ENCODE peak calls at places on chromosomes 3 and 15, in five cellular contexts. One of them, this sample, is unnamed.

GRCh38 chr3:13879946-13880810 is at the start of gene WNT7A:
- DNase-seq in endothelial cell: peak; percentile 80
- DNase-seq in H1: no peak
- DNase-seq in endothelial cell of umbilical vein: no peak
- DNase-seq in nephron progenitor cell: peak; percentile 80
- DNase-seq in this sample: no peak

GRCh38 chr3:68447885-68448284 is 484.5 kb downstream of the TAFA4 start:
- DNase-seq in endothelial cell of umbilical vein: no peak
- DNase-seq in endothelial cell: no peak
- DNase-seq in H1: no peak
- DNase-seq in nephron progenitor cell: peak; percentile 2
- DNase-seq in this sample: no peak

GRCh38 chr3:35639251-35640185 is at the start of gene ARPP21:
- DNase-seq in H1: no peak
- DNase-seq in endothelial cell: peak; percentile 41
- DNase-seq in endothelial cell of umbilical vein: peak; percentile 15
- DNase-seq in nephron progenitor cell: peak; percentile 64
- DNase-seq in this sample: no peak

GRCh38 chr15:49164865-49165264 is 5.2 kb upstream of the GALK2 start:
- DNase-seq in endothelial cell: no peak
- DNase-seq in nephron progenitor cell: no peak
- DNase-seq in H1: no peak
- DNase-seq in endothelial cell of umbilical vein: no peak
- DNase-seq in this sample: no peak

GRCh38 chr15:64311566-64311965 is 44.4 kb downstream of the CSNK1G1 start:
- DNase-seq in H1: no peak
- DNase-seq in endothelial cell of umbilical vein: no peak
- DNase-seq in endothelial cell: no peak
- DNase-seq in nephron progenitor cell: no peak
- DNase-seq in this sample: no peak

GRCh38 chr3:156303316-156303715 is 182.9 kb downstream of the KCNAB1 start:
- DNase-seq in H1: no peak
- DNase-seq in endothelial cell of umbilical vein: no peak
- DNase-seq in endothelial cell: no peak
- DNase-seq in nephron progenitor cell: no peak
- DNase-seq in this sample: no peak

GRCh38 chr15:83973816-83974215 is 261.8 kb upstream of the GOLGA6L4 start:
- DNase-seq in endothelial cell of umbilical vein: no peak
- DNase-seq in H1: no peak
- DNase-seq in nephron progenitor cell: no peak
- DNase-seq in endothelial cell: no peak
- DNase-seq in this sample: no peak

GRCh38 chr3:198081421-198081844 is 121.4 kb downstream of the LMLN start:
- DNase-seq in endothelial cell of umbilical vein: no peak
- DNase-seq in endothelial cell: peak; percentile 12
- DNase-seq in H1: no peak
- DNase-seq in nephron progenitor cell: no peak
- DNase-seq in this sample: no peak

GRCh38 chr15:60589253-60589652 is 110.3 kb upstream of the ICE2 start:
- DNase-seq in nephron progenitor cell: peak; percentile 11
- DNase-seq in H1: no peak
- DNase-seq in endothelial cell of umbilical vein: no peak
- DNase-seq in endothelial cell: no peak
- DNase-seq in this sample: no peak

GRCh38 chr3:8458711-8459110 is 42.9 kb upstream of the LMCD1 start:
- DNase-seq in endothelial cell: no peak
- DNase-seq in H1: no peak
- DNase-seq in endothelial cell of umbilical vein: peak; percentile 25
- DNase-seq in nephron progenitor cell: no peak
- DNase-seq in this sample: no peak

GRCh38 chr15:49188933-49189332 is 18.9 kb downstream of the GALK2 start:
- DNase-seq in nephron progenitor cell: no peak
- DNase-seq in endothelial cell: no peak
- DNase-seq in H1: no peak
- DNase-seq in endothelial cell of umbilical vein: no peak
- DNase-seq in this sample: no peak

GRCh38 chr15:60720493-60721231 is 241.7 kb upstream of the ICE2 start:
- DNase-seq in H1: no peak
- DNase-seq in nephron progenitor cell: no peak
- DNase-seq in endothelial cell of umbilical vein: no peak
- DNase-seq in endothelial cell: no peak
- DNase-seq in this sample: no peak

GRCh38 chr15:58903232-58903631 is 30.2 kb downstream of the SLTM start:
- DNase-seq in H1: no peak
- DNase-seq in endothelial cell: no peak
- DNase-seq in nephron progenitor cell: no peak
- DNase-seq in endothelial cell of umbilical vein: no peak
- DNase-seq in this sample: no peak

GRCh38 chr3:98567646-98568280 is 25.6 kb downstream of the CPOX start:
- DNase-seq in nephron progenitor cell: no peak
- DNase-seq in H1: no peak
- DNase-seq in endothelial cell: no peak
- DNase-seq in endothelial cell of umbilical vein: no peak
- DNase-seq in this sample: no peak

GRCh38 chr3:44950273-44950672 is 25.7 kb downstream of the ZDHHC3 start:
- DNase-seq in H1: peak; percentile 10
- DNase-seq in nephron progenitor cell: no peak
- DNase-seq in endothelial cell of umbilical vein: no peak
- DNase-seq in endothelial cell: no peak
- DNase-seq in this sample: no peak

GRCh38 chr3:129560269-129560787 is 17.4 kb downstream of the H1-8 start:
- DNase-seq in endothelial cell: no peak
- DNase-seq in endothelial cell of umbilical vein: no peak
- DNase-seq in H1: no peak
- DNase-seq in nephron progenitor cell: peak; percentile 23
- DNase-seq in this sample: peak; percentile 67

GRCh38 chr15:90336705-90337141 is 15.4 kb upstream of the ZNF774 start:
- DNase-seq in nephron progenitor cell: no peak
- DNase-seq in endothelial cell: no peak
- DNase-seq in endothelial cell of umbilical vein: no peak
- DNase-seq in H1: no peak
- DNase-seq in this sample: no peak

GRCh38 chr3:108150200-108150599 is 59.4 kb upstream of the CD47 start:
- DNase-seq in H1: no peak
- DNase-seq in nephron progenitor cell: no peak
- DNase-seq in endothelial cell: no peak
- DNase-seq in endothelial cell of umbilical vein: no peak
- DNase-seq in this sample: no peak

GRCh38 chr3:87359807-87360206 is 83.4 kb upstream of the POU1F1 start:
- DNase-seq in endothelial cell of umbilical vein: no peak
- DNase-seq in nephron progenitor cell: no peak
- DNase-seq in H1: no peak
- DNase-seq in endothelial cell: no peak
- DNase-seq in this sample: no peak

GRCh38 chr3:176807938-176808337 is 389.3 kb downstream of the TBL1XR1 start:
- DNase-seq in endothelial cell: no peak
- DNase-seq in endothelial cell of umbilical vein: no peak
- DNase-seq in H1: no peak
- DNase-seq in nephron progenitor cell: no peak
- DNase-seq in this sample: no peak
- TF ChIP-seq CTCF in endothelial cell: no peak
- TF ChIP-seq CTCF in endothelial cell of umbilical vein: no peak
- TF ChIP-seq CTCF in H1: no peak
- TF ChIP-seq CTCF in nephron progenitor cell: no peak
- TF ChIP-seq CTCF in this sample: no peak

DNA sequence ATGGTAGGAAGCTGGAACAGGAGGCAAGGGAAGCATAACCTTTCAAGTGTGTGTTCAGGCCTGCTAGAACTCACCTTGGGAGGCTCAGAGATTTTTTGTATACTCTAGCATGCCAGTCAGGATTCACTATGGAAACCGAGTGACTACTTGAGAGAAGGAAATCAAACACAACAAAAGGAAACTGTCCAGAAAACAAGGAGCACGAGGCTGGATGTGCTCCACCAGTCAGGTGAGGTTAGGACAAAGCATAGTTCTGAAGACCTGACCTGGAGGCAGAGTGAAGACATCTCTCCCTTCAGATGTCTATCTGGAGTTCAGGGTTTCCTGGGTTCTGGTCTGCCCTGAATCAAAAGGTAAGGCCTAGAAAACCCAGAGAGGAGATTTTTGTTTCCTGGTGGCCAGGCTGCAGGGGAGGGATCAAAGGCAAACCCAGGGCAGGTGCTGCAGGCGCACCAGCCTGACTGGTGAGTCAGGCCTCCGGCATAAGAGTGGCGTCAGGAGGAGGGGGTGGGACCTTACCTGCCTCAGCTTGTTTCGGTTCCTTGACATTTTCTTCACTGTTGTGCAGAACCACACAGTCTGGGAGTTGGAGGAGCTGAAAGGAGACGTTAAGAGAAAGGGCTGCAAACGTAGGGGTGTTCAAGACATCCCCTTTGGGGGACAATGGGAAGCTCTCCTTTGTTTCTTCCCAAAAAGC is 52.2 kb upstream of the OSBPL11 start:
- DNase-seq in endothelial cell of umbilical vein: no peak
- DNase-seq in endothelial cell: no peak
- DNase-seq in nephron progenitor cell: no peak
- DNase-seq in H1: peak; percentile 23
- DNase-seq in this sample: no peak
- TF ChIP-seq CTCF in endothelial cell of umbilical vein: no peak
- TF ChIP-seq CTCF in endothelial cell: no peak
- TF ChIP-seq CTCF in nephron progenitor cell: no peak
- TF ChIP-seq CTCF in H1: no peak
- TF ChIP-seq CTCF in this sample: no peak

GRCh38 chr3:37140899-37141541 is 33.4 kb downstream of the LRRFIP2 start:
- DNase-seq in nephron progenitor cell: no peak
- DNase-seq in endothelial cell: no peak
- DNase-seq in endothelial cell of umbilical vein: no peak
- DNase-seq in H1: no peak
- DNase-seq in this sample: no peak

GRCh38 chr3:37137516-37137915 is 36.9 kb downstream of the LRRFIP2 start:
- DNase-seq in endothelial cell of umbilical vein: no peak
- DNase-seq in endothelial cell: no peak
- DNase-seq in nephron progenitor cell: no peak
- DNase-seq in H1: no peak
- DNase-seq in this sample: no peak

GRCh38 chr3:37139567-37140052 is 34.8 kb downstream of the LRRFIP2 start:
- DNase-seq in nephron progenitor cell: no peak
- DNase-seq in endothelial cell: no peak
- DNase-seq in H1: no peak
- DNase-seq in endothelial cell of umbilical vein: no peak
- DNase-seq in this sample: no peak

GRCh38 chr3:37136067-37136466 is 38.3 kb downstream of the LRRFIP2 start:
- DNase-seq in H1: no peak
- DNase-seq in endothelial cell: no peak
- DNase-seq in endothelial cell of umbilical vein: no peak
- DNase-seq in nephron progenitor cell: no peak
- DNase-seq in this sample: no peak

DNA sequence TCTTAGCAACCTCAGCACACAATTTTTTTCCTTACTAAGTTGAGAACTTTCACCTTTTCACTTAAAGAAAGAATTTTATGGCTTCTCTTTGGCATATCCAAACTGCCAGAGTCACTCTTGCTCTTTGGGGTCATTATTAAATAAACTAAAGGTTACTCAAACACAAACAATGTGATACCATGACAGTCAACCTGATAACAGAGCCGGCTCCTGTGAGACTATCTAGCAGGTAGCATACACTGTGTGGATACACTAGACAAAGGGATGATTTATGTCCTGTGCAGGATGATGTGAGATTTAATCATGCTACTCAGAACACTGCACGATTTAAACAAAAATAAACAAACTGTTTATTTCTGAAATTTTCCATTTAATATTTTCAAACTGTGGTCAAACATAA is 35.6 kb downstream of the LRRFIP2 start:
- DNase-seq in endothelial cell: no peak
- DNase-seq in H1: no peak
- DNase-seq in nephron progenitor cell: no peak
- DNase-seq in endothelial cell of umbilical vein: no peak
- DNase-seq in this sample: no peak
- TF ChIP-seq CTCF in endothelial cell: no peak
- TF ChIP-seq CTCF in H1: no peak
- TF ChIP-seq CTCF in nephron progenitor cell: no peak
- TF ChIP-seq CTCF in endothelial cell of umbilical vein: no peak
- TF ChIP-seq CTCF in this sample: no peak

GRCh38 chr3:196666001-196666867 is 26.7 kb downstream of the NRROS start:
- DNase-seq in endothelial cell: no peak
- DNase-seq in endothelial cell of umbilical vein: no peak
- DNase-seq in nephron progenitor cell: no peak
- DNase-seq in H1: peak; percentile 69
- DNase-seq in this sample: no peak
- TF ChIP-seq CTCF in endothelial cell: no peak
- TF ChIP-seq CTCF in endothelial cell of umbilical vein: no peak
- TF ChIP-seq CTCF in nephron progenitor cell: no peak
- TF ChIP-seq CTCF in H1: no peak
- TF ChIP-seq CTCF in this sample: no peak

GRCh38 chr3:122169911-122170310 is 13.6 kb upstream of the CASR start:
- DNase-seq in endothelial cell: no peak
- DNase-seq in endothelial cell of umbilical vein: no peak
- DNase-seq in H1: no peak
- DNase-seq in nephron progenitor cell: no peak
- DNase-seq in this sample: no peak
- TF ChIP-seq CTCF in endothelial cell: no peak
- TF ChIP-seq CTCF in endothelial cell of umbilical vein: no peak
- TF ChIP-seq CTCF in H1: no peak
- TF ChIP-seq CTCF in nephron progenitor cell: no peak
- TF ChIP-seq CTCF in this sample: no peak

GRCh38 chr15:75179773-75180140 is 21.9 kb upstream of the C15orf39 start:
- DNase-seq in nephron progenitor cell: no peak
- DNase-seq in endothelial cell: no peak
- DNase-seq in H1: no peak
- DNase-seq in endothelial cell of umbilical vein: no peak
- DNase-seq in this sample: no peak

GRCh38 chr15:75181780-75182179 is 19.9 kb upstream of the C15orf39 start:
- DNase-seq in endothelial cell: no peak
- DNase-seq in H1: no peak
- DNase-seq in nephron progenitor cell: no peak
- DNase-seq in endothelial cell of umbilical vein: no peak
- DNase-seq in this sample: no peak

GRCh38 chr15:75185271-75186029 is 16.2 kb upstream of the C15orf39 start:
- DNase-seq in nephron progenitor cell: no peak
- DNase-seq in endothelial cell: no peak
- DNase-seq in endothelial cell of umbilical vein: no peak
- DNase-seq in H1: no peak
- DNase-seq in this sample: peak; percentile 31

GRCh38 chr15:75178938-75179772 is 22.5 kb upstream of the C15orf39 start:
- DNase-seq in endothelial cell: no peak
- DNase-seq in endothelial cell of umbilical vein: no peak
- DNase-seq in H1: no peak
- DNase-seq in nephron progenitor cell: no peak
- DNase-seq in this sample: no peak

GRCh38 chr15:75182187-75183131 is 19.2 kb upstream of the C15orf39 start:
- DNase-seq in H1: no peak
- DNase-seq in endothelial cell of umbilical vein: no peak
- DNase-seq in nephron progenitor cell: no peak
- DNase-seq in endothelial cell: no peak
- DNase-seq in this sample: no peak
- TF ChIP-seq CTCF in H1: peak; percentile 62
- TF ChIP-seq CTCF in endothelial cell of umbilical vein: no peak
- TF ChIP-seq CTCF in nephron progenitor cell: no peak
- TF ChIP-seq CTCF in endothelial cell: no peak
- TF ChIP-seq CTCF in this sample: no peak

This sample was measured in ovary.